ENCODE peak calls at places on chromosome 19, in eight cellular contexts. S is hepatocyte, U is GM23338, P is neural progenitor cell, K is MM.1S, C is SK-N-SH, O is OCI-LY7, X is HCT116. Z is an unnamed sample.

GRCh38 chr19:50555447-50556235 is 12.6 kb downstream of the LRRC4B start:
- DNase-seq in S (no peak), U (peak; percentile 91), P (peak; percentile 72), K (no peak), C (peak; percentile 51), O (no peak), X (no peak), Z (no peak)

GRCh38 chr19:38264486-38265212 is at the start of gene SPINT2:
- DNase-seq in S (no peak), U (peak; percentile 95), P (peak; percentile 95), K (peak; percentile 65), C (peak; percentile 72), O (peak; percentile 87), X (peak; percentile 67), Z (no peak)

GRCh38 chr19:16257509-16258002 is 59.8 kb downstream of the AP1M1 start:
- DNase-seq in S (no peak), U (no peak), P (no peak), K (no peak), C (no peak), O (no peak), X (no peak), Z (no peak)

GRCh38 chr19:19064811-19065745 is 1.3 kb downstream of the SLC25A42 start:
- DNase-seq in S (no peak), U (peak; percentile 34), P (no peak), K (peak; percentile 49), C (peak; percentile 56), O (peak; percentile 50), X (no peak), Z (peak; percentile 19)

GRCh38 chr19:10575011-10575716 is 6.4 kb upstream of the CDKN2D start:
- DNase-seq in S (no peak), U (no peak), P (no peak), K (no peak), C (no peak), O (no peak), X (no peak), Z (no peak)

GRCh38 chr19:36489139-36489919 is at the start of gene ZNF566:
- DNase-seq in S (peak; percentile 97), U (peak; percentile 100), P (peak; percentile 98), K (peak; percentile 48), C (peak; percentile 94), O (peak; percentile 98), X (peak; percentile 93), Z (peak; percentile 91)

GRCh38 chr19:16095071-16095571 is 16.6 kb upstream of the RAB8A start:
- DNase-seq in S (no peak), U (no peak), P (no peak), K (no peak), C (no peak), O (no peak), X (no peak), Z (no peak)

GRCh38 chr19:39386557-39386956 is 4.3 kb downstream of the PAF1 start:
- DNase-seq in S (no peak), U (no peak), P (no peak), K (no peak), C (no peak), O (no peak), X (no peak), Z (no peak)

GRCh38 chr19:13961826-13962737 is 9.8 kb downstream of the DCAF15 start:
- DNase-seq in S (peak; percentile 16), U (peak; percentile 77), P (peak; percentile 77), K (no peak), C (peak; percentile 34), O (no peak), X (no peak), Z (no peak)

GRCh38 chr19:13958043-13958442 is 5.7 kb downstream of the DCAF15 start:
- DNase-seq in S (no peak), U (no peak), P (no peak), K (no peak), C (no peak), O (no peak), X (no peak), Z (no peak)

GRCh38 chr19:13960863-13961784 is 8.8 kb downstream of the DCAF15 start:
- DNase-seq in S (peak; percentile 5), U (no peak), P (no peak), K (no peak), C (peak; percentile 36), O (no peak), X (no peak), Z (peak; percentile 15)

GRCh38 chr19:13959141-13959961 is 7.0 kb downstream of the DCAF15 start:
- DNase-seq in S (peak; percentile 3), U (no peak), P (no peak), K (no peak), C (no peak), O (no peak), X (no peak), Z (no peak)

DNA sequence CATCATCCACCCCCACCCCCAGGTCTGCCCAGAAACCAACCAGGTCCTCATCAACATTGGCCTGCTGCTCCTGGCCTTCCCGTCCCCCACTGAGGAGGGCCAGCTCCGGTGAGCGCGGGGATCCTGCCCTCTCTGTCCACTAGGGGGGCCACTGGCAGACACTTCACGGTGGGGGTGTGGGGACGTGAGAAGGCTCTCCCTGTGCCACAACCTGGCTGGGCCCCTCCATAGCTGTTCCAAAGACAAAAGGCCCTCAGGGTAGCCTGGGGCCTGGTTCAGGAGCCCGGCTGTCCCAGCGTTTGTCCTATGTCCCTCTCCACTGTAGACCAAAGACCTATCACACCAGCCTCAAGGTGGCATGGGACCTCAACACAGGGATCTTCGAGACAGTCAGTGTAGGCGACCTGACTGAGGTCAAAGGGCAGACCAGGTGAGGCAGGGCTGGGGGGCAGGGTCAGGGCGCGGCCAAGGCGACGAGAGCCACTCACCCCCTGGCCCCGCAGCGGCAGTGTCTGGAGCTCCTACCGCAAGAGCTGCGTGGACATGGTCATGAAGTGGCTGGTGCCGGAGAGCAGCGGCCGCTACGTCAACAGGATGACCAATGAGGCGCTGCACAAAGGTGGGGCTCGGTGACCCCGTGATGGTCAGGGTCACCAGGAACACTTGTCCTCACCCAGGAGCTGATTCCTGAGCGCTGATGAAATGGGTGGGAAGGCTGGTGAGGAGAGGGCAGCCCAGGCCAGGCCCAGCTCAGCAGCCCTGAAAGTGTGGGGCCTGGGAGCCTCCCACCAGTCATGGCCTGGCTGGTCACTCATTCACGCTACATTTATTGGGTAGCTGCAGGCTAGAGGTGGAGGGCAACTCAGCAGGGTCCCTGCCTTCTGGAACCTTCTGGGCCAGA is 7.9 kb downstream of the DCAF15 start:
- DNase-seq in S (peak; percentile 20), U (peak; percentile 70), P (peak; percentile 30), K (no peak), C (peak; percentile 84), O (no peak), X (no peak), Z (no peak)
- TF ChIP-seq CTCF in S (peak; percentile 15), U (peak; percentile 43), P (peak; percentile 41), K (peak; percentile 16), C (peak; percentile 42), O (peak; percentile 43), X (peak; percentile 37), Z (peak; percentile 43)

GRCh38 chr19:44551850-44552249 is 22.4 kb upstream of the CEACAM20 start:
- DNase-seq in S (no peak), U (no peak), P (no peak), K (no peak), C (no peak), O (no peak), X (no peak), Z (no peak)

GRCh38 chr19:44552324-44552723 is 22.8 kb upstream of the CEACAM20 start:
- DNase-seq in S (peak; percentile 28), U (peak; percentile 87), P (peak; percentile 70), K (peak; percentile 27), C (peak; percentile 40), O (peak; percentile 41), X (peak; percentile 63), Z (peak; percentile 60)

GRCh38 chr19:44553478-44554171 is 24.1 kb upstream of the CEACAM20 start:
- DNase-seq in S (no peak), U (no peak), P (no peak), K (no peak), C (no peak), O (no peak), X (no peak), Z (no peak)

GRCh38 chr19:44557933-44558332 is 28.5 kb upstream of the CEACAM20 start:
- DNase-seq in S (no peak), U (no peak), P (no peak), K (no peak), C (no peak), O (no peak), X (no peak), Z (peak; percentile 58)

DNA sequence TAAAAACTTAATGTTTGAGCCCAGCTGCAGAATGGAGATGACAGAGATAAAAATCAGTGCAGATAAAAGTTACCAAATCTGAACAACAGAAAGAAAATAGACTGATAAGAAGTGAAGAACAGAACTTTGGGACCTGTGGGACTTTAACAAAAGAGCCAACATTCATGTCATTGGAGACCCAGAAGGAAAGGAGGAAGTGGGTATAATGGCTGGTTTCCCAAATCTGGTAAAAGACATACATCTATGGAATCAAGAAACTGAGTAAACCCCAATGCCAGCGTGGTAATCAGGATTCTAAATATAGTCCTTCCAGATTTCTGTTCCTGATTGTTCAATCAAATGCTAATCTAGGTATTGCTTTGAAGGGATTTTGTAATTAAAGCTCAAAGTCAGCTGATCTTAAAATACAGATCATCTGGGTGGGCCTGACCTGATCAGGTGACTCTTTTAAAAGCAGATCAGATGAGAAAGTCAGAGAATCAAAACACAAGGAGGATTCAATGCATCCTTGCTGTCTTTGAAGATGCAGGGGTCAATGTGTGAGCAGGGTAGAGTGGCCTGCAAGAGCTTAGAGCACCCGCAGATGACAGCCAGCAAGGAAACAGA is 25.3 kb upstream of the CEACAM20 start:
- DNase-seq in S (no peak), U (no peak), P (no peak), K (no peak), C (no peak), O (no peak), X (no peak), Z (no peak)
- H3K36me3 ChIP-seq in S (no peaks in the 10 kb centered on the region), U (no peaks in the 10 kb centered on the region), P (no peaks in the 10 kb centered on the region), K (no peaks in the 10 kb centered on the region), C (no peaks in the 10 kb centered on the region), O (no peaks in the 10 kb centered on the region), X (no peaks in the 10 kb centered on the region), Z (no peaks in the 10 kb centered on the region)

GRCh38 chr19:30864460-30865215 is 484.6 kb downstream of the TSHZ3 start:
- DNase-seq in S (no peak), U (no peak), P (no peak), K (no peak), C (no peak), O (no peak), X (no peak), Z (no peak)
- TF ChIP-seq EZH2phosphoT487 in S (no peak), U (no peak), P (no peak), K (no peak), C (no peak), O (no peak), X (no peak), Z (no peak)

GRCh38 chr19:17515408-17516149 is 4.1 kb downstream of the PGLS start:
- DNase-seq in S (no peak), U (no peak), P (no peak), K (no peak), C (no peak), O (no peak), X (no peak), Z (no peak)

GRCh38 chr19:17510220-17510993 is 1.0 kb upstream of the PGLS start:
- DNase-seq in S (no peak), U (no peak), P (no peak), K (no peak), C (no peak), O (peak; percentile 27), X (no peak), Z (no peak)

GRCh38 chr19:17512574-17512939 is 1.1 kb downstream of the PGLS start:
- DNase-seq in S (no peak), U (no peak), P (no peak), K (no peak), C (no peak), O (no peak), X (no peak), Z (no peak)

GRCh38 chr19:17513801-17514200 is 2.4 kb downstream of the PGLS start:
- DNase-seq in S (no peak), U (no peak), P (no peak), K (no peak), C (no peak), O (no peak), X (no peak), Z (no peak)

GRCh38 chr19:17511724-17512573 is 500 bp downstream of the PGLS start:
- DNase-seq in S (peak; percentile 83), U (peak; percentile 94), P (peak; percentile 88), K (peak; percentile 56), C (peak; percentile 93), O (peak; percentile 80), X (peak; percentile 76), Z (peak; percentile 60)
- TF ChIP-seq CTCF in S (peak; percentile 24), U (peak; percentile 30), P (no peak), K (no peak), C (peak; percentile 31), O (peak; percentile 51), X (peak; percentile 15), Z (peak; percentile 27)